ENCODE peak calls at places on chromosomes 3 and 15, in nine cellular contexts. X is heart left ventricle, P is IMR-90, D is K562, A is left lung, F is left ventricle myocardium inferior, Y is tibial nerve, U is body of pancreas, C is colonic mucosa. V is an unnamed sample.
A peak's percentile ranks its signal among the peaks of the same experiment; 100 is the strongest.

GRCh38 chr3:72625616-72626337 is 222.5 kb downstream of the SHQ1 start:
- DNase-seq in U (no peak), Y (no peak), A (peak; percentile 40), X (no peak), F (no peak), P (peak; percentile 16), C (no peak), D (no peak), V (no peak)

GRCh38 chr3:136021798-136022197 is 56.3 kb downstream of the PPP2R3A start:
- DNase-seq in X (no peak), U (no peak), A (no peak), P (peak; percentile 74), D (no peak), Y (no peak), F (no peak), C (no peak), V (no peak)

GRCh38 chr3:72336821-72337479 is 511.3 kb downstream of the SHQ1 start:
- DNase-seq in Y (peak; percentile 71), D (peak; percentile 84), C (peak; percentile 87), X (peak; percentile 88), F (peak; percentile 89), U (peak; percentile 60), P (peak; percentile 46), A (peak; percentile 76), V (peak; percentile 94)

GRCh38 chr3:181880339-181880738 is 168.6 kb downstream of the SOX2 start:
- DNase-seq in D (no peak), X (no peak), Y (no peak), C (no peak), P (no peak), U (no peak), F (no peak), A (no peak), V (no peak)

GRCh38 chr15:62344806-62345539 is 179.9 kb upstream of the C2CD4B start:
- DNase-seq in P (peak; percentile 58), C (peak; percentile 82), D (peak; percentile 77), X (peak; percentile 30), F (no peak), U (peak; percentile 88), A (peak; percentile 52), Y (no peak), V (peak; percentile 65)

GRCh38 chr15:67771201-67771600 is 54.1 kb upstream of the SKOR1 start:
- DNase-seq in X (no peak), U (no peak), Y (no peak), D (peak; percentile 46), C (no peak), P (no peak), A (no peak), F (no peak), V (no peak)

GRCh38 chr15:63499611-63500010 is 4.8 kb upstream of the USP3 start:
- DNase-seq in X (no peak), A (no peak), P (no peak), D (no peak), C (no peak), U (no peak), Y (no peak), F (no peak), V (no peak)

GRCh38 chr15:31552482-31553099 is 226.0 kb downstream of the KLF13 start:
- DNase-seq in C (no peak), U (no peak), D (no peak), A (no peak), P (peak; percentile 24), F (no peak), X (no peak), Y (no peak), V (no peak)

GRCh38 chr15:25711164-25711563 is 152.0 kb downstream of the ATP10A start:
- DNase-seq in P (no peak), X (no peak), D (no peak), Y (no peak), C (no peak), A (no peak), F (no peak), U (no peak), V (no peak)

GRCh38 chr15:39301589-39301999 is 279.3 kb upstream of the THBS1 start:
- DNase-seq in A (no peak), U (no peak), C (no peak), F (no peak), X (no peak), D (no peak), Y (no peak), P (peak; percentile 77), V (no peak)

GRCh38 chr15:79283252-79284048 is 928 bp downstream of the ANKRD34C start:
- DNase-seq in F (peak; percentile 35), X (peak; percentile 28), U (peak; percentile 27), D (peak; percentile 32), C (no peak), Y (no peak), P (peak; percentile 21), A (no peak), V (peak; percentile 28)

GRCh38 chr15:74319596-74320357 is 47.7 kb downstream of the CYP11A1 start:
- DNase-seq in U (no peak), D (no peak), X (peak; percentile 31), A (no peak), P (no peak), F (peak; percentile 48), C (no peak), Y (no peak), V (no peak)

GRCh38 chr15:47727676-47728075 is 10.4 kb downstream of the SEMA6D start:
- DNase-seq in F (no peak), D (no peak), U (no peak), C (no peak), Y (no peak), P (peak; percentile 15), A (no peak), X (no peak), V (no peak)

GRCh38 chr3:97970131-97970530 is 2.1 kb downstream of the RIOX2 start:
- DNase-seq in A (no peak), U (no peak), F (no peak), C (no peak), X (no peak), Y (no peak), P (no peak), D (no peak), V (no peak)

GRCh38 chr3:97970929-97971460 is 1.2 kb downstream of the RIOX2 start:
- DNase-seq in Y (no peak), C (no peak), A (no peak), X (no peak), F (no peak), P (no peak), U (no peak), D (no peak), V (no peak)

GRCh38 chr3:97969541-97969940 is 2.7 kb downstream of the RIOX2 start:
- DNase-seq in P (no peak), U (no peak), A (no peak), F (no peak), D (no peak), Y (no peak), C (no peak), X (no peak), V (no peak)

GRCh38 chr3:97972976-97973375 is 745 bp upstream of the RIOX2 start:
- DNase-seq in P (no peak), Y (no peak), X (no peak), D (no peak), C (no peak), U (no peak), F (no peak), A (no peak), V (no peak)

DNA sequence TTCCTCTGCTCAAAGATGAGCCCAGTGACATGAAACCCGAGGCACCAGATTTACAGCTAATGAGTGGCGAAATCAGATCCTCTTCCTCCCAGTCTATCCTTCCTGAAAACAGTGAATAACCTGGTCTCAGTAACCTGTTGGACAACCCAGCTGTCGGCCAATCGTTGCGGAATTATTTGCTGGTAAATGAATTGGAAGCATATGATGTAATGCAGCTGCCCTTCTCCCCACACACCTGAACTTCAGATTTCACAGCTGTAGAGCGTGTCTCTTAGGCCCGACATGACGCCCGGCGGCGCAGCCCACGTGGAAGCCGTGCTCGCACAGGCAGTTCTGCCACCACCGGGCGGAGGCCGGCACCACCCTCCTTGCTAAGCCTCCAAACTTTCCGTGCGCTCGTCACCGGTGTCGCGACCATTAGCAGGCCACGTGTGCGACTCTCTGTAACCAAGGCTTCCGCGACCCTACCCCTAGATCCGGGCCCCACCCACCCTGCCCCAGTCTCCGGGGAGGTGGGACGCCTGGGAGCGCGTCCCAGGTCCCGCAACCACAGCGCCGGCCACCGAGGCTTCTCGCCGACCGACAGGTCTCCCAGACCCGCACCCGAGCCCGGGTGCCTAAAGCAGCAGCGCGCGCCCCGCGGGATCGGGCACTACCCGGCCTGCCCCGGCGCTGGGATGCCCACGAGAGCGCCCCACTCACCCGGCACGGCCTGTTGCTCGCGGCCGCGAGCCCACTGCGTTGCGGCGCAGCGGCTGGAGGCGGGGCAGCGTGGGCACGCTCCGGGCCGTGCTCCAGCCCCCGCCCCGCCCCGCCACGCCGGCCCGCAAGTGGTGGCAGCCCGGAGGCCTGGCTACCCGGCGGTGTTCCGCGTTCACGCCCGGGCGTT is at the start of gene RIOX2:
- DNase-seq in F (peak; percentile 79), Y (peak; percentile 40), C (peak; percentile 80), U (peak; percentile 86), X (peak; percentile 73), A (peak; percentile 78), D (peak; percentile 76), P (peak; percentile 62), V (peak; percentile 89)
- TF ChIP-seq CTCF in F (no peak), Y (no peak), C (no peak), U (peak; percentile 17), X (no peak), A (no peak), D (no peak), P (no peak), V (no peak)

GRCh38 chr3:51388286-51389029 is 2.6 kb upstream of the RBM15B start:
- DNase-seq in C (peak; percentile 84), F (no peak), X (no peak), U (peak; percentile 18), D (no peak), A (no peak), Y (no peak), P (peak; percentile 20), V (peak; percentile 64)
- H3K4me1 ChIP-seq in C (peaks cover 49% of the 10 kb centered on the region), F (peaks cover 87% of the 10 kb centered on the region), X (peaks cover 77% of the 10 kb centered on the region), U (peaks cover 74% of the 10 kb centered on the region), D (peaks cover 34% of the 10 kb centered on the region), A (peaks cover 75% of the 10 kb centered on the region), Y (peaks cover 39% of the 10 kb centered on the region), P (peaks cover 24% of the 10 kb centered on the region), V (peaks cover 58% of the 10 kb centered on the region)

DNA sequence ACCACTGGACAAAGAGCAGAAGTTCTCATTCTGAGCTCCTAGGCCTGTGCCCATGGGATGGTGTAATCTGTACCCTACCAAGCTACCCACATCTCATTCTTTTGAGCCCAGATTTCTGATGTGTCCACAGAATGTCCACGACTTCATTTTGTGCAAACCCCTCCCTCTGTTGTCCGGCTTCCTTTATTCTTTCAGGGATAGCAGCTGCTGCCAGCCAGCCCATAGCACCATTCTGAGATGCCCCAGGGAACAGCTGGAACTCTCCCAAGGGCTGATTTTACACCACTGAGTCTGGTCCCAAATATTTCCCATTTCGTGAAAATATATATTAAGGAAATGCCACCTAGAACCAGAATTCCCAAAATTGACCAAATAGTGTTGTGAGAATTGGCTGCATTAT is 236.6 kb downstream of the SATB1 start:
- DNase-seq in U (no peak), X (no peak), D (no peak), A (no peak), Y (no peak), C (no peak), P (no peak), F (no peak), V (no peak)
- H3K4me3 ChIP-seq in U (no peak overlapping the region), X (no peak overlapping the region), D (no peak overlapping the region), A (no peak overlapping the region), Y (no peak overlapping the region), C (no peak overlapping the region), P (no peak overlapping the region), F (no peak overlapping the region), V (no peak overlapping the region)

DNA sequence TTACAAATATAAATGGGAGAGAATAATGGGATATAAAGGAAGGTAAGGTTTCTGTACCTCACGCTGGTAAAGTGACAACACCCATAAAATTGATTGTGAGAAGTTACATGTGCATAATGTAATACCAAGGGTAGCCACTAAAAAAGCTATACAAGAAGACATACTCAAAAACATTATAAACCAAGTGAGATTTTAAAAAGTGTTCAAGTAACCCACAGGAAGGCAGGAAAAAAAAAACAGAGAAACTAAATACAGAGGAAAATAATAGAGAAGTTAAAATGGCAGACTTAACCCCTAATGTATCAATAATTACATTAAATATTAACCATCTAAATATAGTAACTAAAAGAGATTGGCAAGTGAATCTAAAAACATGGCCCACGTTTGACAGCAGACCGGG is 76.3 kb downstream of the PCSK6 start:
- DNase-seq in X (no peak), Y (no peak), C (no peak), P (no peak), A (no peak), F (no peak), D (no peak), U (no peak), V (no peak)
- TF ChIP-seq CTCF in X (no peak), Y (no peak), C (no peak), P (no peak), A (no peak), F (no peak), D (no peak), U (no peak), V (no peak)

V was measured in mucosa of descending colon.